ENCODE peak calls at places on chromosomes 7 and 10, in four cellular contexts. T, X, V and S are unnamed samples.
A peak's percentile ranks its signal among the peaks of the same experiment; 100 is the strongest.

GRCh38 chr10:71029411-71029881 is 141.1 kb upstream of the PCBD1 start:
- DNase-seq in T (no peak), X (no peak), V (no peak), S (no peak)

GRCh38 chr7:17159500-17160037 is 138.9 kb upstream of the AHR start:
- DNase-seq in T (no peak), X (no peak), V (no peak), S (no peak)

GRCh38 chr10:78802866-78803265 is 265.9 kb upstream of the ZMIZ1 start:
- DNase-seq in T (peak; percentile 10), X (no peak), V (no peak), S (no peak)

GRCh38 chr7:73556208-73557107 is 1.0 kb downstream of the BCL7B start:
- DNase-seq in T (no peak), X (no peak), V (no peak), S (no peak)

GRCh38 chr7:69825031-69825681 is 226.9 kb downstream of the AUTS2 start:
- DNase-seq in T (no peak), X (no peak), V (no peak), S (no peak)

GRCh38 chr7:77759294-77759889 is 38.8 kb downstream of the TMEM60 start:
- DNase-seq in T (peak; percentile 63), X (peak; percentile 67), V (peak; percentile 84), S (peak; percentile 73)

GRCh38 chr7:19692111-19692828 is 16.6 kb downstream of the POLR1F start:
- DNase-seq in T (no peak), X (no peak), V (no peak), S (no peak)

GRCh38 chr10:97539523-97540200 is 32.9 kb upstream of the ANKRD2 start:
- DNase-seq in T (peak; percentile 47), X (no peak), V (peak; percentile 88), S (no peak)

GRCh38 chr10:50794490-50794889 is 54.8 kb downstream of the ASAH2B start:
- DNase-seq in T (no peak), X (no peak), V (no peak), S (no peak)

GRCh38 chr7:107609861-107610260 is 29.8 kb downstream of the BCAP29 start:
- DNase-seq in T (no peak), X (no peak), V (no peak), S (no peak)

GRCh38 chr7:137816696-137817320 is 30.0 kb downstream of the DGKI start:
- DNase-seq in T (peak; percentile 25), X (no peak), V (peak; percentile 65), S (no peak)

GRCh38 chr7:152016947-152017346 is 8.5 kb upstream of the GALNT11 start:
- DNase-seq in T (no peak), X (no peak), V (no peak), S (no peak)

GRCh38 chr10:124565565-124566221 is 104.1 kb downstream of the LHPP start:
- DNase-seq in T (peak; percentile 72), X (peak; percentile 76), V (peak; percentile 89), S (no peak)

GRCh38 chr10:125048101-125048864 is 106.4 kb downstream of the ZRANB1 start:
- DNase-seq in T (peak; percentile 92), X (peak; percentile 88), V (peak; percentile 94), S (peak; percentile 25)

GRCh38 chr10:6625428-6625827 is 45.4 kb upstream of the PRKCQ start:
- DNase-seq in T (peak; percentile 26), X (no peak), V (no peak), S (no peak)

GRCh38 chr10:100041620-100042019 is 31.9 kb upstream of the DNMBP start:
- DNase-seq in T (no peak), X (no peak), V (no peak), S (no peak)

GRCh38 chr10:124641282-124642075 is 102.7 kb downstream of the FAM53B start:
- DNase-seq in T (no peak), X (no peak), V (no peak), S (peak; percentile 56)

GRCh38 chr10:114239117-114239993 is at the start of gene VWA2:
- DNase-seq in T (peak; percentile 76), X (peak; percentile 20), V (peak; percentile 77), S (peak; percentile 1)

GRCh38 chr7:129093867-129094456 is 39.1 kb upstream of the TNPO3 start:
- DNase-seq in T (no peak), X (no peak), V (no peak), S (no peak)

GRCh38 chr10:3895045-3895609 is 110.1 kb upstream of the KLF6 start:
- DNase-seq in T (no peak), X (no peak), V (no peak), S (no peak)

GRCh38 chr7:92028226-92028625 is 87.6 kb downstream of the AKAP9 start:
- DNase-seq in T (no peak), X (no peak), V (no peak), S (no peak)

GRCh38 chr7:149826344-149827088 is 11.7 kb upstream of the ZNF862 start:
- DNase-seq in T (no peak), X (no peak), V (no peak), S (no peak)

GRCh38 chr10:53153831-53154230 is 381.2 kb upstream of the MBL2 start:
- DNase-seq in T (no peak), X (no peak), V (no peak), S (no peak)

GRCh38 chr7:87144173-87144657 is 8.0 kb upstream of the DMTF1 start:
- DNase-seq in T (no peak), X (no peak), V (no peak), S (no peak)

GRCh38 chr10:191703-192518 is 56.7 kb downstream of the ZMYND11 start:
- DNase-seq in T (no peak), X (no peak), V (no peak), S (no peak)

GRCh38 chr10:80253266-80253962 is 36.0 kb downstream of the MAT1A start:
- DNase-seq in T (no peak), X (no peak), V (no peak), S (no peak)

GRCh38 chr7:71486856-71487628 is 355.1 kb downstream of the GALNT17 start:
- DNase-seq in T (no peak), X (no peak), V (no peak), S (no peak)

GRCh38 chr7:151472644-151473380 is 32.9 kb upstream of the CRYGN start:
- DNase-seq in T (no peak), X (no peak), V (no peak), S (no peak)

GRCh38 chr7:1753563-1753867 is 83.4 kb downstream of the ELFN1 start:
- DNase-seq in T (no peak), X (no peak), V (no peak), S (no peak)

GRCh38 chr10:4851846-4852245 is 25.8 kb downstream of the AKR1E2 start:
- DNase-seq in T (no peak), X (no peak), V (no peak), S (no peak)

GRCh38 chr7:7157177-7157886 is 25.0 kb upstream of the C1GALT1 start:
- DNase-seq in T (no peak), X (no peak), V (no peak), S (peak; percentile 80)

DNA sequence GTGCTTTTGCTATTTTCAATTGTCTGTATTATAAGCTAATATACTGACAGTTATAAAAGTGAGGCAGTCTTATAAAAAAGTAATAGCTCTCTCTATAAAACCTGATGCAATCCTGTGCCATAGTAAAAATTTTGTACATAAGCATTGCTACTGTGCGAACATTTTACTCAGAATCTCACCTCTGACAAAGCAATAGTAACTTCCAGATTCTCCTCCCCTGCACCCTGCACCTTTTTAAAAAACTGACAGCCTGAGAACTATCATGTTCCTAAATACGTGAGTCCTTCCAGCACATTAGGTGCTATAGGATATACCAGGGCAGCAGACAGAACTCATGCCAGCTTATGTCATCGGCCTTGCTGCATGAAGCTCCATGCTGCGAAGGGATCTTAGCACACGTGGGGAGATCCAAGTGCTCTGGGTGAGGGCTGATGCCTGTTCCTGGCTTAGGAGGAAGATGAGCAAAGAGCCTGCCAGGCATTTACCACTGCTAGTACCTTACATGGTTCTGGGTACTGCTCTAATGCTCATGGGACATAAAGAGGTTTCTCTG is 43.3 kb downstream of the SVIL start:
- DNase-seq in T (no peak), X (no peak), V (no peak), S (no peak)
- H3K4me1 ChIP-seq in T (peaks cover 27% of the 10 kb centered on the region), X (peaks cover 5% of the 10 kb centered on the region), V (peaks cover 27% of the 10 kb centered on the region), S (peaks cover 8% of the 10 kb centered on the region)

GRCh38 chr10:49497358-49497757 is 41.6 kb downstream of the ERCC6 start:
- DNase-seq in T (no peak), X (no peak), V (no peak), S (no peak)

GRCh38 chr10:49498465-49498864 is 40.5 kb downstream of the ERCC6 start:
- DNase-seq in T (no peak), X (no peak), V (no peak), S (no peak)

GRCh38 chr10:49502358-49502757 is 36.6 kb downstream of the ERCC6 start:
- DNase-seq in T (no peak), X (no peak), V (no peak), S (no peak)

GRCh38 chr10:49500420-49500819 is 38.5 kb downstream of the ERCC6 start:
- DNase-seq in T (no peak), X (no peak), V (peak; percentile 11), S (no peak)

GRCh38 chr10:49499305-49499851 is 39.5 kb downstream of the ERCC6 start:
- DNase-seq in T (no peak), X (no peak), V (no peak), S (no peak)
- H3K4me3 ChIP-seq in T (no peak overlapping the region), X (no peak overlapping the region), V (no peak overlapping the region), S (no peak overlapping the region)

DNA sequence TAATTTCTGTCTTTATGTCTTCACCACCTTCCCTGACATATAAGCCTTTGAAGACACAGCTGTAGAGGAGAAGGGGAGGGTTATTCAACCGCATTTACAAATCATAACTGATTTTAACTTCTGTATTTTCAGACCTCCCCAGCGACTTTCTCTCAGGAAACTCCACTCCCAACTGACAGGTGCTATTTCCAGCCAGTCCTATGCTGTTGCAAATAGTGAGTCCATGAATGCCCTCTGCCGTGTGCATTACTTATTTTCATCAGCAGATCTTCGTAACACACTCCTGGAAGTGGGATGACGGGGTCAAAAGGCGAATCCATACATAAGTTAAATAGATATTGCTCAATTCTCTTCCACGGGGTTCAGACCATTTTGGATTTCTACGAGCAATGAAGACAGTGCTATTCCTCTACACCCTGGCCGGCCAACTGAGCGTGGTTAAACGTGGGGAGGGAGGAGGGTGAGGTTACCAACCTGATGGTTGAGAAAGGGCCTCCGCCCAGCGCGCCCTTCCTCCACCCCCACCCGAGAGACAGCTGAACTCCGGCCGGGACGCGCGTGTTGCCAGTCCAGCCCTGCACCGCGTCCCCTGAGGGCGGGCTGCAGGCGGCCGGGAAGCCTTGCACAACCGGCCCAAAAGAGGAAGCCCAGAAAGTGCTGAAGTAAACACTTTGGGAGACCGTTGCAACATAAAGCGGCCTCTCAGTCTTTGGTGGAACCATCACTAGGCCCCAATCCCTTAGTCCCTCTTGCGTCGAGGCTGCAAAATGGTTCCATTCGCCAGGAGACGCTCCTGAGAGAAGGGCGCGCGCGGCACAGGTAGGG is at the start of gene APBB1IP:
- DNase-seq in T (peak; percentile 24), X (no peak), V (peak; percentile 71), S (peak; percentile 54)
- H3K27ac ChIP-seq in T (no peak within 1 kb of the TSS), X (no peak within 1 kb of the TSS), V (no peak within 1 kb of the TSS), S (peak within 1 kb of the TSS; percentile 89)

GRCh38 chr10:91238191-91238590 is 17.7 kb downstream of the PCGF5 start:
- DNase-seq in T (no peak), X (no peak), V (peak; percentile 55), S (no peak)
- H3K4me1 ChIP-seq in T (no peaks in the 10 kb centered on the region), X (no peaks in the 10 kb centered on the region), V (no peaks in the 10 kb centered on the region), S (peaks cover 12% of the 10 kb centered on the region)

DNA sequence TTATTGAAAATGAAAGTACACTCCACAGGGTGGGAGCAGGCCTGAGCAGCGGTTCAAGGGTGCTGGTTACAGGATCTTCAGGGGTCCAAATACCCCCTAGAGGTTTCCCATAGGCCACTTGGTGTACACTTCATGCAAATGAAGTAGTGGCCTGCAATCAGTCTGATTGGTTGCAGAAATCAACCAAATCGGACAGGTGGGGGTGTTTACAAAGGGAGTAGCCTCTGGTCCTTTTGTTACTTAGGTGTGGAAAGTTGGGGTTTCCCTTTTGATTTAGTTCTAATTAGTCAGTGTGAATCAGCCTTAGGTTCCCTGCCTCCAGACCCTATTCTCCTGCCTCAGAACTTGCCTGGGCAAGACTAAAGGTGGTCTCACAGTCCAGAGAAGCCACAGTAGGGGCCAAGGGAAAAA is 49.6 kb downstream of the SYPL1 start:
- DNase-seq in T (no peak), X (no peak), V (no peak), S (no peak)
- H3K4me3 ChIP-seq in T (no peak overlapping the region), X (no peak overlapping the region), V (no peak overlapping the region), S (no peak overlapping the region)